ENCODE peak calls at places on chromosomes 2 and 18, in six cellular contexts. G is H1, Z is IMR-90, M is HepG2, A is K562, V is A549. T is an unnamed sample.

GRCh38 chr2:136238214-136238551 is 120.2 kb upstream of the CXCR4 start:
- DNase-seq in G (no peak), Z (no peak), M (no peak), A (no peak), V (no peak), T (no peak)

GRCh38 chr2:70715161-70715985 is 52.6 kb downstream of the ADD2 start:
- DNase-seq in G (no peak), Z (no peak), M (no peak), A (no peak), V (no peak), T (no peak)

GRCh38 chr18:76686737-76687231 is 135.6 kb upstream of the ZNF236 start:
- DNase-seq in G (no peak), Z (peak), M (peak), A (no peak), V (peak), T (peak)

GRCh38 chr2:54261537-54261936 is 5.5 kb upstream of the TSPYL6 start:
- DNase-seq in G (no peak), Z (peak), M (peak), A (no peak), V (no peak), T (no peak)

GRCh38 chr2:183283176-183283575 is 158.9 kb downstream of the NUP35 start:
- DNase-seq in G (no peak), Z (no peak), M (no peak), A (no peak), V (no peak), T (no peak)

GRCh38 chr2:155377178-155377780 is 678.8 kb downstream of the KCNJ3 start:
- DNase-seq in G (no peak), Z (peak), M (peak), A (no peak), V (peak), T (peak)

GRCh38 chr2:216516730-216517350 is 18.2 kb downstream of the RPL37A start:
- DNase-seq in G (no peak), Z (peak), M (no peak), A (peak), V (peak), T (peak)

GRCh38 chr18:332721-333513 is 65.1 kb upstream of the THOC1 start:
- DNase-seq in G (no peak), Z (no peak), M (no peak), A (no peak), V (no peak), T (no peak)

GRCh38 chr2:132424526-132425121 is 8.0 kb downstream of the GPR39 start:
- DNase-seq in G (no peak), Z (peak), M (peak), A (no peak), V (no peak), T (no peak)

GRCh38 chr2:167196461-167197252 is 308.4 kb downstream of the XIRP2 start:
- DNase-seq in G (no peak), Z (peak), M (no peak), A (no peak), V (no peak), T (no peak)

GRCh38 chr2:42923632-42924425 is 131.4 kb upstream of the HAAO start:
- DNase-seq in G (no peak), Z (peak), M (no peak), A (no peak), V (no peak), T (no peak)

GRCh38 chr2:156466739-156467405 is 30.7 kb downstream of the GPD2 start:
- DNase-seq in G (no peak), Z (peak), M (no peak), A (no peak), V (no peak), T (no peak)

GRCh38 chr2:44836174-44836573 is 105.3 kb upstream of the SIX3 start:
- DNase-seq in G (no peak), Z (no peak), M (no peak), A (no peak), V (no peak), T (no peak)

GRCh38 chr2:33477473-33478468 is 1.3 kb downstream of the RASGRP3 start:
- DNase-seq in G (no peak), Z (no peak), M (no peak), A (peak), V (no peak), T (no peak)

GRCh38 chr2:8539743-8540551 is 141.9 kb upstream of the ID2 start:
- DNase-seq in G (no peak), Z (no peak), M (no peak), A (no peak), V (no peak), T (no peak)

GRCh38 chr2:216688731-216689360 is 6.5 kb downstream of the IGFBP5 start:
- DNase-seq in G (no peak), Z (no peak), M (no peak), A (no peak), V (no peak), T (no peak)

GRCh38 chr2:172082944-172083718 is 2.2 kb upstream of the DLX1 start:
- DNase-seq in G (no peak), Z (no peak), M (no peak), A (no peak), V (no peak), T (no peak)

GRCh38 chr2:161918692-161919091 is 155.3 kb downstream of the DPP4 start:
- DNase-seq in G (no peak), Z (no peak), M (no peak), A (no peak), V (no peak), T (no peak)

GRCh38 chr2:207467716-207468347 is 61.9 kb upstream of the CREB1 start:
- DNase-seq in G (no peak), Z (peak), M (no peak), A (peak), V (no peak), T (no peak)

GRCh38 chr2:145599761-145600160 is 1079.8 kb upstream of the ZEB2 start:
- DNase-seq in G (no peak), Z (peak), M (no peak), A (no peak), V (no peak), T (no peak)

GRCh38 chr18:48022531-48023330 is 92.3 kb upstream of the SMAD2 start:
- DNase-seq in G (no peak), Z (peak), M (peak), A (peak), V (peak), T (peak)

GRCh38 chr2:199409705-199410104 is 48.0 kb downstream of the SATB2 start:
- DNase-seq in G (no peak), Z (peak), M (no peak), A (no peak), V (no peak), T (no peak)
- TF ChIP-seq CEBPB in G (no peak), Z (no peak), M (no peak), A (no peak), V (no peak), T (no peak)

DNA sequence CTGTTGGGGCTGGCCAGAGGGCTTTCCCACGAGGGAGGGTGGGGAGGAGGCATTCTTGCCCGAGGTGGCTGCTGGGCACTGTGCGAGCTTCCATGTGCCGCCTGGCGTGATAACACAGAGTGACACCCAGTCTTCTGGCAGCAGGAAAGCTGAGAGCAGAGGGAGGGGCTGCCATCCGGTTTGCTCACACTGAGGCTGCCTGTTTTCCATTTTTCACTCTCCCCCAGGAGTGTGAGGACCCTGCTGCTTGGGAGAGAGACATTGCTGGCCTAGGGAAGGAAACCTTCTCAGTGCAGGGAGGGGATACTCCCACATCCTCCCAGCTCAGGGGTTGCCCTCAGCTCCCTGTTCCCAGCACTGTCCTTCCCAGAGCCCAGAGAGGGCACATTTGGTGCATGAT is 73.1 kb downstream of the INHBB start:
- DNase-seq in G (no peak), Z (no peak), M (no peak), A (no peak), V (no peak), T (no peak)
- TF ChIP-seq CEBPB in G (no peak), Z (no peak), M (no peak), A (no peak), V (no peak), T (no peak)

GRCh38 chr2:203533696-203534471 is 1.2 kb downstream of the RAPH1 start:
- DNase-seq in G (no peak), Z (peak), M (no peak), A (no peak), V (peak), T (no peak)
- TF ChIP-seq CEBPB in G (no peak), Z (no peak), M (no peak), A (no peak), V (no peak), T (no peak)

DNA sequence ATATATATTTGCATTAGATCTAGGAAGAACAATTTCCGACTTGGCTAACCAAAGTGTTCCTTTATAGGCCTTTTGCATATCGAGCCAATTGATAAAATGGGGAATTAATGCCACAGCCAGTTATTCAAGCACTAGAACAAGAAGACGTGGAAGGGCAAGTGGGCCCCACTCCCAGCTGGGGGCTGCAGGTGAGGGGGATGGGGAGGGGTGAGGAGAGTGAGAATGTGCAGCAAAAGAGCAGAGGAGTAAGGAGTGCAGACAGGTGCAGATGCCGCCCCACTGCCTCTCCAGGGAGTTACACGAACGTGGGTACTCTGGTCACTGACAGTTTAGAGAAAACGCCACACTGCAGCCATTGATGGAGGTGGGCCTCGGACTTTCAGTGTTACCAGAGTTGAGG is 40.8 kb downstream of the GORASP2 start:
- DNase-seq in G (no peak), Z (no peak), M (no peak), A (no peak), V (no peak), T (no peak)
- TF ChIP-seq CEBPB in G (no peak), Z (no peak), M (no peak), A (no peak), V (no peak), T (no peak)

GRCh38 chr18:49723648-49724180 is 89.6 kb downstream of the ACAA2 start:
- DNase-seq in G (no peak), Z (peak), M (peak), A (no peak), V (peak), T (peak)
- TF ChIP-seq CEBPB in G (no peak), Z (no peak), M (no peak), A (no peak), V (no peak), T (no peak)

GRCh38 chr18:53687002-53687401 is 537.5 kb downstream of the MBD2 start:
- DNase-seq in G (no peak), Z (no peak), M (no peak), A (no peak), V (no peak), T (no peak)
- TF ChIP-seq CEBPB in G (no peak), Z (no peak), M (no peak), A (no peak), V (no peak), T (no peak)

DNA sequence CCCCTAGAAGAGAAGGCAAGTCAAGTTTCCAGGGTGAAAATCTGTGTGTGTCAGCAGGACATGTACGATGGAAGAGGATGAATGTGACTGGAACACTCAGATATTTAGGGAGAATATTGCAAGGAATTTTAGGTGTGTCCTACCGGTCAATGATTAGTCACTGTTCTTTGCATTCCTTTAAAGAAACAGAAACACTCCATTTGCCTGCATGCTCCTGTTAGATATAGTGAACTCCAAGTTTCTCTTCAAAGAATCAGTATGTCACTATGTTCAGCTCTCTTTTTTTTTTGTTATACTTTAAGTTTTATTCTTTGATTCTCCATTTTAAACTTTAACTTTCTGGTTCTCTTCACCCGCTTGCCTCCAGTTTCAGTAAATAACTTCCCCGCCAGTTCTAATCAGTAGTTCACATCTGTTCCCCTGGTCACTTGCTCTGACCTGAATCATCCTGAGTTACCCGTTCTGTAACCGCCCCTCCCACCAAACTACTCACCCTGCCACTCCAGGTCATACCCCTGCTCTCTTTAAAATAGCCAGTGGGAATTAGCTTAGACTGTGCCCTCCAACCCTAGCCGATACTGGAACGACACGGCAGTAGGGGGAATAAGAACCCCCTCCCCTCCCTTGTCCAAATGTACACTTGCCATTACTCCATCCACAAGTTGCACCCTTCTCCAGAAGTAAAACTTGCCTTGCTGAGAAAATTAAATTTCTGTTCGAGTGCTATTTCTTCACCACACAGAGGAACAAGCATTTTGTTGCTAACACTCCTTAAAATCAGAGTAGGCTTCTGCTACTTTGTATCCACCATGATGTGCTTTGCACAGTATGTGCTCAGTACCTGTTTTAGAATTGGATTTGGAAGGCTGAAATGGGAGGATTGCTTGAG is 268.4 kb downstream of the METTL4 start:
- DNase-seq in G (no peak), Z (no peak), M (no peak), A (peak), V (peak), T (peak)
- TF ChIP-seq CEBPB in G (no peak), Z (no peak), M (no peak), A (peak), V (no peak), T (no peak)

T was measured in HCT116.